ENCODE peak calls at places on chromosomes 16 and 17, in six cellular contexts. One of them, this sample, is unnamed.

GRCh38 chr16:81521141-81521626 is 76.6 kb downstream of the CMIP start:
- DNase-seq in stimulated activated CD4-positive, alpha-beta T cell treated with anti-CD3 and anti-CD28 coated beads, TNF-alpha, amount 100 ng/mL, for 4 hours: peak; percentile 32
- DNase-seq in SHP77: no peak
- DNase-seq in iPS-NIHi11: no peak
- DNase-seq in neuronal stem cell: no peak
- DNase-seq in stimulated activated CD8-positive, alpha-beta memory T cell treated with anti-CD3 and anti-CD28 coated beads, Interleukin-7, amount 100 ng/mL, for 24 hours: peak; percentile 50
- DNase-seq in this sample: no peak

GRCh38 chr17:82822281-82822680 is 17.5 kb downstream of the ZNF750 start:
- DNase-seq in stimulated activated CD4-positive, alpha-beta T cell treated with anti-CD3 and anti-CD28 coated beads, TNF-alpha, amount 100 ng/mL, for 4 hours: no peak
- DNase-seq in SHP77: no peak
- DNase-seq in iPS-NIHi11: no peak
- DNase-seq in neuronal stem cell: no peak
- DNase-seq in stimulated activated CD8-positive, alpha-beta memory T cell treated with anti-CD3 and anti-CD28 coated beads, Interleukin-7, amount 100 ng/mL, for 24 hours: no peak
- DNase-seq in this sample: no peak

GRCh38 chr17:40018211-40019121 is 3.2 kb downstream of the CSF3 start:
- DNase-seq in stimulated activated CD4-positive, alpha-beta T cell treated with anti-CD3 and anti-CD28 coated beads, TNF-alpha, amount 100 ng/mL, for 4 hours: no peak
- DNase-seq in SHP77: no peak
- DNase-seq in iPS-NIHi11: peak; percentile 80
- DNase-seq in neuronal stem cell: no peak
- DNase-seq in stimulated activated CD8-positive, alpha-beta memory T cell treated with anti-CD3 and anti-CD28 coated beads, Interleukin-7, amount 100 ng/mL, for 24 hours: no peak
- DNase-seq in this sample: no peak

GRCh38 chr17:76097716-76098295 is 5.8 kb downstream of the EXOC7 start:
- DNase-seq in stimulated activated CD4-positive, alpha-beta T cell treated with anti-CD3 and anti-CD28 coated beads, TNF-alpha, amount 100 ng/mL, for 4 hours: no peak
- DNase-seq in SHP77: no peak
- DNase-seq in iPS-NIHi11: no peak
- DNase-seq in neuronal stem cell: no peak
- DNase-seq in stimulated activated CD8-positive, alpha-beta memory T cell treated with anti-CD3 and anti-CD28 coated beads, Interleukin-7, amount 100 ng/mL, for 24 hours: no peak
- DNase-seq in this sample: no peak

GRCh38 chr17:61157246-61157887 is 242.3 kb upstream of the TBX2 start:
- DNase-seq in stimulated activated CD4-positive, alpha-beta T cell treated with anti-CD3 and anti-CD28 coated beads, TNF-alpha, amount 100 ng/mL, for 4 hours: no peak
- DNase-seq in SHP77: peak; percentile 10
- DNase-seq in iPS-NIHi11: no peak
- DNase-seq in neuronal stem cell: no peak
- DNase-seq in stimulated activated CD8-positive, alpha-beta memory T cell treated with anti-CD3 and anti-CD28 coated beads, Interleukin-7, amount 100 ng/mL, for 24 hours: no peak
- DNase-seq in this sample: peak; percentile 69

GRCh38 chr17:50379733-50380132 is 6.7 kb downstream of the EME1 start:
- DNase-seq in stimulated activated CD4-positive, alpha-beta T cell treated with anti-CD3 and anti-CD28 coated beads, TNF-alpha, amount 100 ng/mL, for 4 hours: no peak
- DNase-seq in SHP77: no peak
- DNase-seq in iPS-NIHi11: no peak
- DNase-seq in neuronal stem cell: no peak
- DNase-seq in stimulated activated CD8-positive, alpha-beta memory T cell treated with anti-CD3 and anti-CD28 coated beads, Interleukin-7, amount 100 ng/mL, for 24 hours: no peak
- DNase-seq in this sample: no peak

GRCh38 chr17:72590882-72591499 is 470.2 kb downstream of the SOX9 start:
- DNase-seq in stimulated activated CD4-positive, alpha-beta T cell treated with anti-CD3 and anti-CD28 coated beads, TNF-alpha, amount 100 ng/mL, for 4 hours: no peak
- DNase-seq in SHP77: peak; percentile 27
- DNase-seq in iPS-NIHi11: no peak
- DNase-seq in neuronal stem cell: no peak
- DNase-seq in stimulated activated CD8-positive, alpha-beta memory T cell treated with anti-CD3 and anti-CD28 coated beads, Interleukin-7, amount 100 ng/mL, for 24 hours: no peak
- DNase-seq in this sample: no peak

GRCh38 chr16:73778872-73779271 is 517.7 kb upstream of the PSMD7 start:
- DNase-seq in stimulated activated CD4-positive, alpha-beta T cell treated with anti-CD3 and anti-CD28 coated beads, TNF-alpha, amount 100 ng/mL, for 4 hours: no peak
- DNase-seq in SHP77: no peak
- DNase-seq in iPS-NIHi11: no peak
- DNase-seq in neuronal stem cell: no peak
- DNase-seq in stimulated activated CD8-positive, alpha-beta memory T cell treated with anti-CD3 and anti-CD28 coated beads, Interleukin-7, amount 100 ng/mL, for 24 hours: no peak
- DNase-seq in this sample: no peak

GRCh38 chr17:66667491-66668030 is 167.4 kb upstream of the CACNG5 start:
- DNase-seq in stimulated activated CD4-positive, alpha-beta T cell treated with anti-CD3 and anti-CD28 coated beads, TNF-alpha, amount 100 ng/mL, for 4 hours: peak; percentile 57
- DNase-seq in SHP77: no peak
- DNase-seq in iPS-NIHi11: no peak
- DNase-seq in neuronal stem cell: no peak
- DNase-seq in stimulated activated CD8-positive, alpha-beta memory T cell treated with anti-CD3 and anti-CD28 coated beads, Interleukin-7, amount 100 ng/mL, for 24 hours: no peak
- DNase-seq in this sample: no peak

GRCh38 chr17:78967782-78968362 is 11.9 kb downstream of the LGALS3BP start:
- DNase-seq in stimulated activated CD4-positive, alpha-beta T cell treated with anti-CD3 and anti-CD28 coated beads, TNF-alpha, amount 100 ng/mL, for 4 hours: no peak
- DNase-seq in SHP77: no peak
- DNase-seq in iPS-NIHi11: no peak
- DNase-seq in neuronal stem cell: no peak
- DNase-seq in stimulated activated CD8-positive, alpha-beta memory T cell treated with anti-CD3 and anti-CD28 coated beads, Interleukin-7, amount 100 ng/mL, for 24 hours: no peak
- DNase-seq in this sample: no peak

GRCh38 chr17:8976638-8977037 is 11.1 kb upstream of the PIK3R5 start:
- DNase-seq in stimulated activated CD4-positive, alpha-beta T cell treated with anti-CD3 and anti-CD28 coated beads, TNF-alpha, amount 100 ng/mL, for 4 hours: no peak
- DNase-seq in SHP77: no peak
- DNase-seq in iPS-NIHi11: no peak
- DNase-seq in neuronal stem cell: no peak
- DNase-seq in stimulated activated CD8-positive, alpha-beta memory T cell treated with anti-CD3 and anti-CD28 coated beads, Interleukin-7, amount 100 ng/mL, for 24 hours: no peak
- DNase-seq in this sample: no peak

GRCh38 chr17:73311428-73311780 is 397 bp downstream of the CDC42EP4 start:
- DNase-seq in stimulated activated CD4-positive, alpha-beta T cell treated with anti-CD3 and anti-CD28 coated beads, TNF-alpha, amount 100 ng/mL, for 4 hours: peak; percentile 4
- DNase-seq in SHP77: no peak
- DNase-seq in iPS-NIHi11: no peak
- DNase-seq in neuronal stem cell: no peak
- DNase-seq in stimulated activated CD8-positive, alpha-beta memory T cell treated with anti-CD3 and anti-CD28 coated beads, Interleukin-7, amount 100 ng/mL, for 24 hours: no peak
- DNase-seq in this sample: no peak

GRCh38 chr16:66419527-66419926 is 7.6 kb upstream of the BEAN1 start:
- DNase-seq in stimulated activated CD4-positive, alpha-beta T cell treated with anti-CD3 and anti-CD28 coated beads, TNF-alpha, amount 100 ng/mL, for 4 hours: no peak
- DNase-seq in SHP77: no peak
- DNase-seq in iPS-NIHi11: no peak
- DNase-seq in neuronal stem cell: no peak
- DNase-seq in stimulated activated CD8-positive, alpha-beta memory T cell treated with anti-CD3 and anti-CD28 coated beads, Interleukin-7, amount 100 ng/mL, for 24 hours: no peak
- DNase-seq in this sample: no peak

GRCh38 chr16:70693231-70693671 is 7.4 kb upstream of the MTSS2 start:
- DNase-seq in stimulated activated CD4-positive, alpha-beta T cell treated with anti-CD3 and anti-CD28 coated beads, TNF-alpha, amount 100 ng/mL, for 4 hours: no peak
- DNase-seq in SHP77: no peak
- DNase-seq in iPS-NIHi11: no peak
- DNase-seq in neuronal stem cell: no peak
- DNase-seq in stimulated activated CD8-positive, alpha-beta memory T cell treated with anti-CD3 and anti-CD28 coated beads, Interleukin-7, amount 100 ng/mL, for 24 hours: no peak
- DNase-seq in this sample: no peak

GRCh38 chr17:69327060-69327831 is at the start of gene ABCA5:
- DNase-seq in stimulated activated CD4-positive, alpha-beta T cell treated with anti-CD3 and anti-CD28 coated beads, TNF-alpha, amount 100 ng/mL, for 4 hours: peak; percentile 71
- DNase-seq in SHP77: peak; percentile 89
- DNase-seq in iPS-NIHi11: peak; percentile 94
- DNase-seq in neuronal stem cell: peak; percentile 83
- DNase-seq in stimulated activated CD8-positive, alpha-beta memory T cell treated with anti-CD3 and anti-CD28 coated beads, Interleukin-7, amount 100 ng/mL, for 24 hours: peak; percentile 58
- DNase-seq in this sample: peak; percentile 90

GRCh38 chr16:77304134-77304533 is 104.9 kb downstream of the SYCE1L start:
- DNase-seq in stimulated activated CD4-positive, alpha-beta T cell treated with anti-CD3 and anti-CD28 coated beads, TNF-alpha, amount 100 ng/mL, for 4 hours: no peak
- DNase-seq in SHP77: no peak
- DNase-seq in iPS-NIHi11: no peak
- DNase-seq in neuronal stem cell: no peak
- DNase-seq in stimulated activated CD8-positive, alpha-beta memory T cell treated with anti-CD3 and anti-CD28 coated beads, Interleukin-7, amount 100 ng/mL, for 24 hours: no peak
- DNase-seq in this sample: no peak

GRCh38 chr16:2015117-2015946 is 4.3 kb upstream of the NPW start:
- DNase-seq in stimulated activated CD4-positive, alpha-beta T cell treated with anti-CD3 and anti-CD28 coated beads, TNF-alpha, amount 100 ng/mL, for 4 hours: no peak
- DNase-seq in SHP77: no peak
- DNase-seq in iPS-NIHi11: no peak
- DNase-seq in neuronal stem cell: no peak
- DNase-seq in stimulated activated CD8-positive, alpha-beta memory T cell treated with anti-CD3 and anti-CD28 coated beads, Interleukin-7, amount 100 ng/mL, for 24 hours: no peak
- DNase-seq in this sample: no peak

GRCh38 chr17:28842282-28843012 is at the start of gene FAM222B:
- DNase-seq in stimulated activated CD4-positive, alpha-beta T cell treated with anti-CD3 and anti-CD28 coated beads, TNF-alpha, amount 100 ng/mL, for 4 hours: peak; percentile 74
- DNase-seq in SHP77: peak; percentile 90
- DNase-seq in iPS-NIHi11: peak; percentile 99
- DNase-seq in neuronal stem cell: peak; percentile 88
- DNase-seq in stimulated activated CD8-positive, alpha-beta memory T cell treated with anti-CD3 and anti-CD28 coated beads, Interleukin-7, amount 100 ng/mL, for 24 hours: peak; percentile 71
- DNase-seq in this sample: peak; percentile 64

GRCh38 chr17:7816926-7817642 is 16.9 kb upstream of the KDM6B start:
- DNase-seq in stimulated activated CD4-positive, alpha-beta T cell treated with anti-CD3 and anti-CD28 coated beads, TNF-alpha, amount 100 ng/mL, for 4 hours: no peak
- DNase-seq in SHP77: no peak
- DNase-seq in iPS-NIHi11: no peak
- DNase-seq in neuronal stem cell: no peak
- DNase-seq in stimulated activated CD8-positive, alpha-beta memory T cell treated with anti-CD3 and anti-CD28 coated beads, Interleukin-7, amount 100 ng/mL, for 24 hours: no peak
- DNase-seq in this sample: no peak

GRCh38 chr17:77045441-77046041 is 95.2 kb upstream of the SEC14L1 start:
- DNase-seq in stimulated activated CD4-positive, alpha-beta T cell treated with anti-CD3 and anti-CD28 coated beads, TNF-alpha, amount 100 ng/mL, for 4 hours: no peak
- DNase-seq in SHP77: no peak
- DNase-seq in iPS-NIHi11: no peak
- DNase-seq in neuronal stem cell: no peak
- DNase-seq in stimulated activated CD8-positive, alpha-beta memory T cell treated with anti-CD3 and anti-CD28 coated beads, Interleukin-7, amount 100 ng/mL, for 24 hours: no peak
- DNase-seq in this sample: no peak

GRCh38 chr16:27313422-27314160 is at the start of gene IL4R:
- DNase-seq in stimulated activated CD4-positive, alpha-beta T cell treated with anti-CD3 and anti-CD28 coated beads, TNF-alpha, amount 100 ng/mL, for 4 hours: peak; percentile 46
- DNase-seq in SHP77: no peak
- DNase-seq in iPS-NIHi11: peak; percentile 81
- DNase-seq in neuronal stem cell: peak; percentile 48
- DNase-seq in stimulated activated CD8-positive, alpha-beta memory T cell treated with anti-CD3 and anti-CD28 coated beads, Interleukin-7, amount 100 ng/mL, for 24 hours: peak; percentile 40
- DNase-seq in this sample: no peak